ENCODE peak calls at places on chromosomes 5 and 9, in four cellular contexts. E, G, A and C are unnamed samples.
A peak's percentile ranks its signal among the peaks of the same experiment; 100 is the strongest.

GRCh38 chr5:95962785-95963184 is 1.1 kb upstream of the ELL2 start:
- DNase-seq in E (no peak), G (no peak), A (no peak), C (peak; percentile 84)

GRCh38 chr5:136631176-136631575 is 265.8 kb upstream of the TRPC7 start:
- DNase-seq in E (no peak), A (no peak), G (no peak), C (no peak)

GRCh38 chr9:105511486-105511885 is 46.4 kb upstream of the FKTN start:
- DNase-seq in A (no peak), E (no peak), G (no peak), C (no peak)

GRCh38 chr5:143955140-143955539 is 143.2 kb downstream of the HMHB1 start:
- DNase-seq in G (no peak), E (no peak), A (peak; percentile 63), C (no peak)

GRCh38 chr9:35406183-35406959 is 83.5 kb upstream of the RUSC2 start:
- DNase-seq in A (no peak), E (peak; percentile 43), G (no peak), C (no peak)

GRCh38 chr5:146400206-146400605 is 46.9 kb upstream of the TCERG1 start:
- DNase-seq in A (no peak), E (no peak), G (no peak), C (no peak)

GRCh38 chr5:10513501-10514442 is 50.1 kb upstream of the ANKRD33B start:
- DNase-seq in E (no peak), G (no peak), A (peak; percentile 83), C (peak; percentile 51)

GRCh38 chr5:68479524-68479923 is 264.0 kb downstream of the PIK3R1 start:
- DNase-seq in A (peak; percentile 6), E (no peak), G (no peak), C (no peak)

GRCh38 chr9:98101868-98102273 is 17.2 kb downstream of the TRIM14 start:
- DNase-seq in A (peak; percentile 17), G (no peak), E (no peak), C (no peak)

GRCh38 chr5:116626272-116626723 is 51.7 kb upstream of the SEMA6A start:
- DNase-seq in G (peak; percentile 71), A (peak; percentile 22), E (peak; percentile 81), C (no peak)

GRCh38 chr9:115845648-115846312 is 307.8 kb upstream of the PAPPA start:
- DNase-seq in A (peak; percentile 92), G (peak; percentile 90), E (no peak), C (no peak)

GRCh38 chr5:59543826-59544442 is 349.6 kb downstream of the PDE4D start:
- DNase-seq in A (no peak), G (no peak), E (no peak), C (no peak)

GRCh38 chr9:38338359-38339014 is 54.0 kb upstream of the ALDH1B1 start:
- DNase-seq in G (no peak), E (no peak), A (no peak), C (no peak)

GRCh38 chr9:78866228-78867132 is 569.6 kb downstream of the PSAT1 start:
- DNase-seq in G (peak; percentile 72), E (no peak), A (peak; percentile 96), C (peak; percentile 1)

GRCh38 chr9:126043691-126044090 is 282.9 kb upstream of the MVB12B start:
- DNase-seq in A (no peak), E (no peak), G (no peak), C (no peak)

GRCh38 chr5:180129291-180130190 is 58.0 kb upstream of the RNF130 start:
- DNase-seq in E (no peak), A (no peak), G (no peak), C (peak; percentile 28)

GRCh38 chr9:111482656-111483418 is 1.3 kb downstream of the ECPAS start:
- DNase-seq in E (peak; percentile 81), G (peak; percentile 52), A (peak; percentile 55), C (peak; percentile 89)

GRCh38 chr5:10563132-10563939 is 534 bp upstream of the ANKRD33B start:
- DNase-seq in E (no peak), G (peak; percentile 70), A (peak; percentile 45), C (no peak)

GRCh38 chr5:79975422-79975821 is 15.6 kb downstream of the MTX3 start:
- DNase-seq in G (no peak), E (no peak), A (no peak), C (no peak)

GRCh38 chr9:137673871-137674270 is 55.1 kb downstream of the EHMT1 start:
- DNase-seq in E (no peak), A (no peak), G (no peak), C (no peak)

GRCh38 chr9:127021664-127022337 is 100.6 kb downstream of the ANGPTL2 start:
- DNase-seq in A (peak; percentile 100), G (no peak), E (peak; percentile 63), C (no peak)

GRCh38 chr5:104186100-104186499 is 623.5 kb upstream of the NUDT12 start:
- DNase-seq in G (peak; percentile 68), E (no peak), A (no peak), C (peak; percentile 19)

GRCh38 chr5:167688331-167688730 is 603.1 kb upstream of the WWC1 start:
- DNase-seq in G (no peak), A (no peak), E (no peak), C (no peak)

GRCh38 chr9:74846771-74847170 is 41.0 kb downstream of the TRPM6 start:
- DNase-seq in G (no peak), E (no peak), A (peak; percentile 6), C (no peak)

GRCh38 chr9:127058645-127059021 is 63.8 kb downstream of the ANGPTL2 start:
- DNase-seq in G (no peak), E (no peak), A (peak; percentile 48), C (no peak)

GRCh38 chr5:669111-669841 is 23.9 kb downstream of the TPPP start:
- DNase-seq in E (peak; percentile 41), G (no peak), A (no peak), C (no peak)

GRCh38 chr9:100619194-100619593 is 41.3 kb downstream of the CAVIN4 start:
- DNase-seq in G (no peak), E (no peak), A (no peak), C (no peak)

GRCh38 chr5:158720316-158720715 is 379.4 kb downstream of the EBF1 start:
- DNase-seq in G (no peak), E (no peak), A (no peak), C (no peak)

GRCh38 chr5:36170869-36171424 is 19.0 kb downstream of the SKP2 start:
- DNase-seq in E (no peak), A (no peak), G (no peak), C (no peak)
- H3K4me1 ChIP-seq in E (peaks cover 9% of the 10 kb centered on the region), A (peaks cover 5% of the 10 kb centered on the region), G (no peaks in the 10 kb centered on the region), C (no peaks in the 10 kb centered on the region)

GRCh38 chr5:138527170-138527569 is 15.9 kb downstream of the ETF1 start:
- DNase-seq in G (no peak), A (no peak), E (no peak), C (no peak)
- TF ChIP-seq CTCF in G (no peak), A (peak; percentile 6), E (no peak), C (no peak)

GRCh38 chr5:150137997-150138396 is 17.6 kb downstream of the PDGFRB start:
- DNase-seq in E (no peak), A (peak; percentile 65), G (no peak), C (no peak)

GRCh38 chr5:150137168-150137957 is 18.3 kb downstream of the PDGFRB start:
- DNase-seq in G (no peak), A (peak; percentile 70), E (no peak), C (peak; percentile 95)

GRCh38 chr5:150136841-150137167 is 18.8 kb downstream of the PDGFRB start:
- DNase-seq in A (no peak), E (no peak), G (no peak), C (no peak)

GRCh38 chr5:150135557-150135956 is 20.1 kb downstream of the PDGFRB start:
- DNase-seq in G (no peak), A (no peak), E (no peak), C (no peak)

DNA sequence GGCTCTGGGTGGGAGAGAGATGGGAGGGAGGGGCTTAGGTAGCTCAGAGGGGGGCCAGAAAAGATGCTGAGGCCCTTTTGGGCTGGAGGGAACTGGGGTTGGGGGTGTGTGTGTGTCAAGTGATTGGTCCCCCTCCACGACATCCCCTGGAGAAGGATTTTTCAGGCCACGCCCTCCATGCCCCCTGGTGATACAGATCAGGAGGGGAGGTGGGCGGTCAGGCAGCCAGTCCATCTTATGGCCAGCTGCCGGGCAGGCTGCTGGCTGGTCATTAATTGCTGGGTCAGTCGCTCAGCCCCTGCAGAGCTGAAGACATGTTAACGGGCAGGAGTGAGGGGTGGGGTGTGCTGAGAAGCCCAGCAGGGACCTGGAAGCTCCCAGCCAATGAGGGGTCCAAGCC is 19.4 kb downstream of the PDGFRB start:
- DNase-seq in G (no peak), E (no peak), A (no peak), C (no peak)
- H3K4me1 ChIP-seq in G (no peaks in the 10 kb centered on the region), E (peaks cover 42% of the 10 kb centered on the region), A (peaks cover 66% of the 10 kb centered on the region), C (peaks cover 55% of the 10 kb centered on the region)

GRCh38 chr5:150124111-150124557 is 31.5 kb downstream of the PDGFRB start:
- DNase-seq in G (no peak), E (no peak), A (no peak), C (no peak)
- TF ChIP-seq CTCF in G (no peak), E (no peak), A (no peak), C (no peak)

GRCh38 chr9:2208991-2209390 is 193.8 kb downstream of the SMARCA2 start:
- DNase-seq in E (no peak), A (no peak), G (no peak), C (no peak)
- H3K4me1 ChIP-seq in E (peaks cover 11% of the 10 kb centered on the region), A (no peaks in the 10 kb centered on the region), G (no peaks in the 10 kb centered on the region), C (no peaks in the 10 kb centered on the region)

DNA sequence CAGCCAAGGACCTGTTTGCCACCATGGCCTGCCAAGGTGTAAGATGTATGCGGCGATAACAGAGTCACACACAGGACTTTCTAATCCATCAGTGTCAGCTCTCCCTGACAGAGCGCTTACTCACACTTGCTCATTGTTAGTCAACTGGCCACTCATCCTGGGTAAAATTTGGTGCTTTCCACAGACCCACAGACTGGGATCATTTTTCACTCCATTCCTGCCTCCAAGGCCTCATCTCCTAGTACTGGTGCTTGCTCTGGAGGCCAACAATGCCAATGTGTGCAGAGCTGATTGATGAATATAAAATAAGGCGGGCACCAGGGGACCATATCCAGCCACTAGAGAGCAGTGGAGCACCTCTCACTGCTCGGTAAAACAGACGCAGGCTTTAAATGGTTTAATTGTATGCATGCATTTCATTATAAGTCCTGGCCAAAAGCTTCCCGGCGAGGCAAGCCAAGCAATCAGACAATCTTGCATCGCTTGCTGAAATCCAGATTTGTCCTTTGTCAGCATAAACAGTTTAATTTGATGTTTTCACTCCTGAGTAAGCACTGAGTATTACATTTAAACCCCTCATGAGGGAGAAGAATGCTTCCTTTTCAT is 22.3 kb downstream of the PSMB7 start:
- DNase-seq in G (peak; percentile 99), E (peak; percentile 76), A (peak; percentile 95), C (no peak)
- TF ChIP-seq CTCF in G (peak; percentile 53), E (peak; percentile 48), A (peak; percentile 68), C (no peak)

GRCh38 chr9:5920860-5921328 is 30.2 kb downstream of the MLANA start:
- DNase-seq in E (no peak), G (no peak), A (peak; percentile 38), C (no peak)
- H3K4me1 ChIP-seq in E (no peaks in the 10 kb centered on the region), G (no peaks in the 10 kb centered on the region), A (no peaks in the 10 kb centered on the region), C (no peaks in the 10 kb centered on the region)

DNA sequence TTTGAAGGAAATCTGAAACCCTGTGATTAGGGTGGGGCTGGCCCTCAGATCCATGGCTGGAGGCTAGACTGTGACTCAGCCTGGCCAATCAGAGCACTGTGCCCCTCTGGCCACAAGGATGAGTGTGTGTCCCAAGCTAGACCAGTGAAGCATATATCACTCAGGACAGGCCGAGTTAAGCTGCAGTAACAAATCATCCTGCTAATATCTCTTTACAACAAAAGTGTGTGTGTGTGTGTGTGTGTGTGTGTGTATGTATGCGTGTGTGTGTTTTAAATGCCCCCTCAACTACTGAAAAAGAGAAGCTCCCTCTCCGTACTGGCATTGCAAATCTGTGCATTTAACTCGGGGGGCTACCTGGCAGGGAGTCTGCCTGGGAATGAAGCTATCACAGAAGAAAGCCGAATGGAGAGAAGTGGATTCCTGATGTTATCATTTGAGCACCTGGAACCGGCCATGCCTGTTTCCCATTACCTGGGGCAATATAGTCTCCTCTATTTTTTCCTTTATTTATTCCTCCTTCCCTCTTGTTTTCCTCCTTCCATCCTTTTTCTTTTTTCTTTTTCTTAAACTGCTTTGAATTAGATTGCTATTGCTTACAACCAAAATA is 25.6 kb downstream of the STC2 start:
- DNase-seq in A (peak; percentile 82), G (peak; percentile 79), E (peak; percentile 35), C (no peak)
- TF ChIP-seq CTCF in A (no peak), G (no peak), E (no peak), C (no peak)